ENCODE peak calls at places on chromosomes 5 and 9, in ten cellular contexts. B, S, Y, H, U, M, K, Z, N and O are unnamed samples.

GRCh38 chr9:123353984-123354591 is 1.9 kb upstream of the CRB2 start:
- DNase-seq in B (peak), S (peak), Y (peak), H (peak), U (no peak), M (peak), K (peak), Z (peak), N (no peak), O (peak)

GRCh38 chr5:178314961-178315820 is 82.6 kb upstream of the PHYKPL start:
- DNase-seq in B (no peak), S (no peak), Y (no peak), H (no peak), U (no peak), M (no peak), K (no peak), Z (no peak), N (no peak), O (peak)

GRCh38 chr9:34512131-34513078 is 10.4 kb downstream of the ENHO start:
- DNase-seq in B (no peak), S (no peak), Y (no peak), H (peak), U (no peak), M (no peak), K (no peak), Z (no peak), N (no peak), O (no peak)

GRCh38 chr9:120905794-120906248 is 20.8 kb downstream of the TRAF1 start:
- DNase-seq in B (peak), S (no peak), Y (no peak), H (no peak), U (no peak), M (no peak), K (peak), Z (no peak), N (no peak), O (no peak)

GRCh38 chr9:75992480-75993206 is 102.2 kb downstream of the PCSK5 start:
- DNase-seq in B (no peak), S (no peak), Y (no peak), H (no peak), U (no peak), M (no peak), K (no peak), Z (no peak), N (no peak), O (no peak)

GRCh38 chr9:115250646-115251045 is 132.7 kb upstream of the TNC start:
- DNase-seq in B (no peak), S (no peak), Y (no peak), H (no peak), U (no peak), M (no peak), K (no peak), Z (no peak), N (peak), O (no peak)

GRCh38 chr5:175713930-175714329 is 56.1 kb downstream of the HRH2 start:
- DNase-seq in B (no peak), S (no peak), Y (no peak), H (no peak), U (no peak), M (no peak), K (no peak), Z (no peak), N (no peak), O (no peak)

GRCh38 chr9:114733814-114734213 is 51.8 kb upstream of the TEX48 start:
- DNase-seq in B (no peak), S (no peak), Y (peak), H (no peak), U (no peak), M (no peak), K (no peak), Z (no peak), N (no peak), O (no peak)

GRCh38 chr5:143119301-143119769 is 284.2 kb downstream of the NR3C1 start:
- DNase-seq in B (no peak), S (no peak), Y (no peak), H (no peak), U (no peak), M (no peak), K (no peak), Z (no peak), N (no peak), O (no peak)

GRCh38 chr9:69671904-69672827 is at the start of gene APBA1:
- DNase-seq in B (peak), S (peak), Y (peak), H (peak), U (peak), M (peak), K (peak), Z (peak), N (no peak), O (peak)

GRCh38 chr5:31757813-31758212 is 118.9 kb downstream of the PDZD2 start:
- DNase-seq in B (no peak), S (no peak), Y (no peak), H (no peak), U (no peak), M (no peak), K (no peak), Z (no peak), N (no peak), O (no peak)

GRCh38 chr9:126376311-126376902 is 49.8 kb downstream of the MVB12B start:
- DNase-seq in B (no peak), S (no peak), Y (no peak), H (peak), U (no peak), M (no peak), K (peak), Z (peak), N (no peak), O (no peak)

GRCh38 chr5:172004824-172005237 is 1.6 kb downstream of the FBXW11 start:
- DNase-seq in B (no peak), S (no peak), Y (peak), H (no peak), U (no peak), M (no peak), K (no peak), Z (no peak), N (no peak), O (no peak)

GRCh38 chr5:97729938-97730337 is 546.9 kb upstream of the RIOK2 start:
- DNase-seq in B (no peak), S (no peak), Y (no peak), H (no peak), U (no peak), M (no peak), K (no peak), Z (no peak), N (no peak), O (no peak)

GRCh38 chr5:82639393-82640144 is 361.4 kb upstream of the RPS23 start:
- DNase-seq in B (no peak), S (no peak), Y (no peak), H (no peak), U (no peak), M (no peak), K (no peak), Z (no peak), N (no peak), O (no peak)

GRCh38 chr5:54425258-54425657 is 30.2 kb upstream of the HSPB3 start:
- DNase-seq in B (no peak), S (no peak), Y (no peak), H (no peak), U (no peak), M (no peak), K (no peak), Z (no peak), N (no peak), O (no peak)

GRCh38 chr5:179832039-179832745 is 11.5 kb downstream of the SQSTM1 start:
- DNase-seq in B (no peak), S (no peak), Y (peak), H (no peak), U (no peak), M (no peak), K (peak), Z (no peak), N (no peak), O (no peak)

GRCh38 chr5:10372726-10373709 is 19.5 kb downstream of the MARCHF6 start:
- DNase-seq in B (no peak), S (no peak), Y (no peak), H (no peak), U (no peak), M (no peak), K (no peak), Z (no peak), N (no peak), O (no peak)

GRCh38 chr5:5183192-5183699 is 43.1 kb downstream of the ADAMTS16 start:
- DNase-seq in B (no peak), S (no peak), Y (no peak), H (no peak), U (no peak), M (no peak), K (no peak), Z (peak), N (no peak), O (no peak)

GRCh38 chr9:112601646-112602045 is 115.0 kb downstream of the KIAA1958 start:
- DNase-seq in B (no peak), S (no peak), Y (no peak), H (no peak), U (no peak), M (no peak), K (no peak), Z (no peak), N (no peak), O (no peak)

GRCh38 chr9:35906923-35907699 is 1.1 kb downstream of the HRCT1 start:
- DNase-seq in B (no peak), S (peak), Y (peak), H (no peak), U (no peak), M (no peak), K (peak), Z (peak), N (peak), O (peak)

GRCh38 chr5:130109152-130109551 is 204.9 kb downstream of the CHSY3 start:
- DNase-seq in B (no peak), S (no peak), Y (peak), H (peak), U (no peak), M (no peak), K (no peak), Z (no peak), N (no peak), O (no peak)

GRCh38 chr9:102124465-102124864 is 386.0 kb upstream of the GRIN3A start:
- DNase-seq in B (no peak), S (no peak), Y (no peak), H (no peak), U (no peak), M (no peak), K (peak), Z (no peak), N (no peak), O (peak)

GRCh38 chr5:81665795-81666194 is 85.1 kb downstream of the SSBP2 start:
- DNase-seq in B (no peak), S (no peak), Y (no peak), H (no peak), U (no peak), M (no peak), K (no peak), Z (no peak), N (no peak), O (no peak)

GRCh38 chr5:140633081-140633471 is at the start of gene CD14:
- DNase-seq in B (no peak), S (peak), Y (no peak), H (peak), U (peak), M (no peak), K (peak), Z (no peak), N (peak), O (peak)

GRCh38 chr9:25658587-25658986 is 19.7 kb downstream of the TUSC1 start:
- DNase-seq in B (no peak), S (no peak), Y (peak), H (no peak), U (no peak), M (no peak), K (no peak), Z (no peak), N (no peak), O (no peak)

GRCh38 chr9:70161414-70161732 is 97.4 kb upstream of the SMC5 start:
- DNase-seq in B (no peak), S (no peak), Y (no peak), H (no peak), U (no peak), M (no peak), K (no peak), Z (no peak), N (no peak), O (no peak)

GRCh38 chr9:129595323-129595741 is 25.6 kb downstream of the C9orf50 start:
- DNase-seq in B (no peak), S (no peak), Y (no peak), H (no peak), U (no peak), M (no peak), K (peak), Z (no peak), N (no peak), O (no peak)

GRCh38 chr9:18325337-18326011 is 148.5 kb upstream of the ADAMTSL1 start:
- DNase-seq in B (no peak), S (no peak), Y (no peak), H (no peak), U (no peak), M (no peak), K (no peak), Z (no peak), N (no peak), O (no peak)

GRCh38 chr9:2691212-2691611 is 26.1 kb upstream of the KCNV2 start:
- DNase-seq in B (no peak), S (no peak), Y (no peak), H (no peak), U (no peak), M (no peak), K (no peak), Z (no peak), N (no peak), O (no peak)

GRCh38 chr9:122468735-122469134 is 9.0 kb downstream of the OR1J1 start:
- DNase-seq in B (no peak), S (no peak), Y (no peak), H (no peak), U (no peak), M (no peak), K (no peak), Z (no peak), N (peak), O (no peak)

GRCh38 chr9:92547356-92547755 is 11.6 kb upstream of the ECM2 start:
- DNase-seq in B (no peak), S (no peak), Y (no peak), H (no peak), U (no peak), M (no peak), K (no peak), Z (no peak), N (no peak), O (no peak)

GRCh38 chr5:10645146-10645545 is 81.3 kb downstream of the ANKRD33B start:
- DNase-seq in B (no peak), S (no peak), Y (no peak), H (no peak), U (no peak), M (no peak), K (no peak), Z (no peak), N (no peak), O (no peak)